ENCODE peak calls at places on chromosomes 2 and 18, in six cellular contexts. I is GM12891, X is HCT116, U is H54, M is NB4, T is tibial nerve. Z is an unnamed sample.

GRCh38 chr2:67448648-67449047 is 51.5 kb downstream of the ETAA1 start:
- DNase-seq in I (no peak), T (no peak), X (no peak), M (no peak), U (no peak), Z (no peak)

GRCh38 chr18:53819671-53820070 is 404.8 kb downstream of the MBD2 start:
- DNase-seq in U (no peak), X (no peak), M (no peak), T (no peak), I (no peak), Z (no peak)

GRCh38 chr2:132392211-132392610 is 24.4 kb upstream of the GPR39 start:
- DNase-seq in M (no peak), U (no peak), T (no peak), I (no peak), X (no peak), Z (no peak)

GRCh38 chr2:46366675-46367067 is 69.5 kb downstream of the EPAS1 start:
- DNase-seq in X (no peak), U (no peak), I (no peak), T (no peak), M (no peak), Z (no peak)

GRCh38 chr2:191217580-191217979 is 27.6 kb upstream of the MYO1B start:
- DNase-seq in X (no peak), T (no peak), I (no peak), M (peak; percentile 56), U (no peak), Z (no peak)

GRCh38 chr2:98442488-98442887 is 2.2 kb upstream of the INPP4A start:
- DNase-seq in M (no peak), X (no peak), I (no peak), U (no peak), T (no peak), Z (no peak)

GRCh38 chr2:133566967-133567645 is 1.2 kb downstream of the NCKAP5 start:
- DNase-seq in X (no peak), U (peak; percentile 30), T (peak; percentile 25), I (no peak), M (no peak), Z (peak; percentile 26)

GRCh38 chr18:5424903-5425302 is 118.9 kb downstream of the EPB41L3 start:
- DNase-seq in I (no peak), M (peak; percentile 41), U (no peak), T (no peak), X (no peak), Z (no peak)

GRCh38 chr2:29046321-29046720 is 28.0 kb downstream of the PCARE start:
- DNase-seq in M (no peak), X (no peak), T (no peak), U (no peak), I (no peak), Z (no peak)

GRCh38 chr18:11947214-11948119 is 33.8 kb upstream of the IMPA2 start:
- DNase-seq in M (peak; percentile 97), U (peak; percentile 81), X (peak; percentile 90), T (peak; percentile 91), I (peak; percentile 43), Z (peak; percentile 94)
- TF ChIP-seq POLR2A in M (peak; percentile 47), U (no peak), X (no peak), T (peak; percentile 50), I (no peak), Z (peak; percentile 61)

DNA sequence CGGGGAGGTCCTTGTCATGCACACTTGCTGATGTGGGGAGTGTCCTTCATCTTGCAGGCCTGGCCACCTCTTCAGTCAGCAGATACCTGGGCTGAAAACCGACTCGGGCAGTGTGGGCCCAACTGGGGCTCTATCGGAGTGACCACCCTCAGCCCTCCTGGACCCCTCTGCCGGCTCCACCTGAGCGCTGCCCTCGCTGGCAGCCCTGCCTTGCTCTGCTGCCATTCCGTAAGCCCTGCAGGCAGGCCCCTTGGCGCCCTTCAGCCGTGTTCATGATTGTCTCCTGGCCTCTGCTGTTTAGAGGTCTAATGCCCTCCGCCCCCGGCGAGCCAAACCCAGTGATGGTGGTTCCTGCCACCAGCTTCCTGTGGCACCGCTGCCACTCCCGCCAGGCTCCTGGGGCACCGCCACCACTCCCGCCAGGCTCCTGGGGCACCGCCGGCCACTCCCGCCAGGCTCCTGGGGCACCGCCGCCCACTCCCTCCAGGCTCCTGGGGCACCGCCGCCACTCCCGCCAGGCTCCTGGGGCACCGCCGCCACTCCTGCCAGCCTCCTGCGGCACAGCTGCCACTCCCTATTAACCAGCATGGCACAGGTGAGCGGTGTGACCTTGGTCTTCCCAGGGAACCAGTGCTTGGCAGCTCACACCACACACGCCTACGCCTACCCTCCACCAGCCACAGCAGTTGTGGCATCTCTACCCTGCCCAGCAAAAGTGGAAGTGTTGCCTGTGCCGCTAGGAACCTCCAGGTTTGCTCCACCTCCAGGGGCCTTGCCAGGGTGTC is 15.9 kb downstream of the CAPN10 start:
- DNase-seq in X (no peak), M (no peak), I (no peak), T (no peak), U (no peak), Z (peak; percentile 9)
- TF ChIP-seq POLR2A in X (no peak), M (no peak), I (no peak), T (no peak), U (no peak), Z (no peak)

DNA sequence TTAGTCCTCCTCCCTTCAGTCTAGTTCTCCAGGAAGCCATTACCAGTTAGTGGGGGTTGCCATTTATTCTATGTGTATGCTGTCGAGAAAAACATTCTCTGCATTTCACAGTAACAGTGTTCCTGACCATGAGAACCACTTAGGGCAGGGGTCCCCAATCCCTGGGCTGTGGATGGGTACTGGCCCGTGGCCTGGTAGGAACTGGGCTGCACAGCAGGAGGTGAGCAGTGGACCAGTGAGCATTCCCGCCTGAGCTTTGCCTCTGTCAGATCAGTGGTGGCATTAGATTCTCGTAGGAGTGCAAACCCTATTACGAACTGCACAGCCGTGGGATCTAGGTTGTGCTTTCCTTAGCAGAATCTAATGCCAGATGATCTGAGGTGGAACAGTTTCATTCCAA is 15.8 kb downstream of the ITGA4 start:
- DNase-seq in X (no peak), I (no peak), U (no peak), T (no peak), M (no peak), Z (no peak)
- TF ChIP-seq POLR2A in X (no peak), I (no peak), U (no peak), T (no peak), M (no peak), Z (no peak)

GRCh38 chr18:76492669-76493212 is 2.3 kb downstream of the ZNF516 start:
- DNase-seq in X (peak; percentile 97), M (peak; percentile 99), U (peak; percentile 33), T (peak; percentile 100), I (peak; percentile 81), Z (peak; percentile 99)
- TF ChIP-seq POLR2A in X (peak; percentile 53), M (peak; percentile 67), U (no peak), T (peak; percentile 73), I (peak; percentile 57), Z (peak; percentile 66)

DNA sequence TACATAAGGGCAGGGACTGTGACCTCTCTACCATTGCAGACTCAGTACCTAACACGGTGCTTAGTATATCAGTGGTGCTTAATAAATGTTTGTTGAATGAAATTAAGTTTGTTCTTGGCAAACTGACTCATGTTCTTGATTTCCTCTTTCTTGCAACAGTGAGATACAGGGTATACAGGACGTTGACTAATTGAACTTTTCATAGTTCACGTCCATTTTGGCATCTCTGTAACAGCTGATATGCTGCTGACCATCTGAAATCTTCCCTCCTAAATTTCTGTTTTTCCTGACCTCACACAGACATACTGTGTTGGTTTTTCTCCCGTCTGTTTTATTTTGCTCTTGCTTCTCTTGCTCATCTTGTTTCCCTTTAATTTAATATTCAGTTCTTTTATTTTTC is 44.2 kb downstream of the LHCGR start:
- DNase-seq in I (no peak), T (no peak), U (no peak), M (no peak), X (no peak), Z (no peak)
- TF ChIP-seq POLR2A in I (no peak), T (no peak), U (no peak), M (no peak), X (no peak), Z (no peak)

GRCh38 chr2:81481994-81482368 is 1177.4 kb upstream of the LRRTM1 start:
- DNase-seq in I (no peak), U (peak; percentile 33), X (no peak), T (no peak), M (no peak), Z (no peak)
- TF ChIP-seq POLR2A in I (no peak), U (no peak), X (no peak), T (no peak), M (no peak), Z (no peak)

Z was measured in transverse colon.